ENCODE peak calls at places on chromosomes 2 and 18, in five cellular contexts. K is HepG2, C is SK-N-SH, V is K562, L is GM12878. U is an unnamed sample.

GRCh38 chr18:3455090-3455640 is 5.2 kb downstream of the TGIF1 start:
- DNase-seq in L (no peak), K (no peak), C (no peak), V (no peak), U (no peak)

GRCh38 chr2:159873136-159873728 is 75.2 kb upstream of the CD302 start:
- DNase-seq in C (no peak), V (peak), L (no peak), K (no peak), U (peak)

GRCh38 chr2:170525566-170525900 is 189.6 kb upstream of the SP5 start:
- DNase-seq in V (no peak), L (no peak), C (no peak), K (peak), U (no peak)

GRCh38 chr2:133092571-133092970 is 422.6 kb upstream of the LYPD1 start:
- DNase-seq in V (no peak), C (no peak), K (no peak), L (no peak), U (no peak)

GRCh38 chr2:218162817-218163216 is 3.9 kb downstream of the CXCR1 start:
- DNase-seq in C (no peak), L (no peak), V (no peak), K (no peak), U (no peak)

GRCh38 chr2:159086332-159086731 is 117.9 kb downstream of the TANC1 start:
- DNase-seq in L (no peak), C (no peak), K (no peak), V (no peak), U (no peak)

GRCh38 chr2:120376101-120376500 is 30.2 kb downstream of the INHBB start:
- DNase-seq in L (no peak), C (no peak), K (no peak), V (no peak), U (no peak)

GRCh38 chr18:51236225-51236624 is 38.7 kb upstream of the MEX3C start:
- DNase-seq in K (peak), C (no peak), V (peak), L (no peak), U (peak)

GRCh38 chr2:30252723-30253688 is 21.7 kb downstream of the LBH start:
- DNase-seq in L (no peak), V (peak), C (no peak), K (no peak), U (peak)

GRCh38 chr18:48053881-48054586 is 123.6 kb upstream of the SMAD2 start:
- DNase-seq in C (peak), K (no peak), L (no peak), V (peak), U (no peak)

GRCh38 chr18:7111134-7111533 is 6.5 kb downstream of the LAMA1 start:
- DNase-seq in K (no peak), V (no peak), C (no peak), L (no peak), U (no peak)

GRCh38 chr2:30738141-30738911 is 68.9 kb downstream of the CAPN13 start:
- DNase-seq in L (no peak), V (no peak), K (no peak), C (peak), U (no peak)

GRCh38 chr2:220224711-220225519 is 597.5 kb downstream of the SLC4A3 start:
- DNase-seq in V (no peak), C (no peak), K (no peak), L (no peak), U (no peak)

GRCh38 chr2:152825834-152826233 is 107.4 kb downstream of the ARL6IP6 start:
- DNase-seq in L (no peak), K (no peak), C (no peak), V (no peak), U (no peak)

GRCh38 chr2:180604077-180604476 is 376.3 kb upstream of the UBE2E3 start:
- DNase-seq in V (no peak), K (peak), L (no peak), C (no peak), U (no peak)

GRCh38 chr2:238170386-238171071 is 11.8 kb downstream of the ERFE start:
- DNase-seq in C (peak), L (no peak), K (no peak), V (no peak), U (no peak)

GRCh38 chr2:9163306-9164111 is 43.1 kb upstream of the ASAP2 start:
- DNase-seq in C (no peak), L (no peak), V (no peak), K (no peak), U (no peak)
- TF ChIP-seq GABPA in C (no peak), L (no peak), V (no peak), K (no peak), U (no peak)

DNA sequence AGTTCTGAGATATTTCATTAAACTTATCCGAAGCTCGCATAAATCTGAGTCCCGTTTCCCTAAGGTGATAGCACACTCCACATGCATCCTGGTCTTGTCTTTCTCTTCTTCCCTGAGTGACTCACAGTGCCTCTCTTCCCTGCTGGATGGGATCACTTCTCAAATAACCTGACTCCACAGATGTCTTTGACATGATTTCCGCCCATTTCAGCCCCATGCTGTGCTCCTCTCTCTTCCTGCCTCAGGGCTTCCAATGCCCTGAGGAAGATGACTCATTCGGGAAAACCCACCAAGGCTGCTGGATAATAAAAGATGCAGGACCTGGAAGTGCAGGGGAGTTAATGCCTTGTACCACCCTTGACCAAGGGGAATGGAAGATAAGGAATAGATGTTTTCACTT is 441.7 kb upstream of the SOX11 start:
- DNase-seq in V (no peak), C (no peak), L (no peak), K (no peak), U (no peak)
- TF ChIP-seq GABPA in V (no peak), C (no peak), L (no peak), K (no peak), U (no peak)

GRCh38 chr2:239777219-239777618 is 247.9 kb downstream of the NDUFA10 start:
- DNase-seq in K (no peak), C (no peak), L (no peak), V (no peak), U (no peak)

GRCh38 chr2:239778042-239778811 is 246.9 kb downstream of the NDUFA10 start:
- DNase-seq in K (no peak), C (no peak), V (no peak), L (no peak), U (no peak)

GRCh38 chr2:239774933-239775622 is 250.1 kb downstream of the NDUFA10 start:
- DNase-seq in C (no peak), K (no peak), L (no peak), V (no peak), U (no peak)

GRCh38 chr2:239775623-239776440 is 249.3 kb downstream of the NDUFA10 start:
- DNase-seq in V (no peak), K (no peak), C (no peak), L (no peak), U (no peak)

GRCh38 chr2:239776441-239777033 is 248.6 kb downstream of the NDUFA10 start:
- DNase-seq in C (no peak), L (no peak), V (no peak), K (no peak), U (no peak)
- TF ChIP-seq GABPA in C (no peak), L (no peak), V (no peak), K (no peak), U (no peak)

GRCh38 chr2:232518844-232519243 is 1.3 kb upstream of the PRSS56 start:
- DNase-seq in L (no peak), K (no peak), C (no peak), V (no peak), U (no peak)

GRCh38 chr2:232513389-232513788 is 6.8 kb upstream of the PRSS56 start:
- DNase-seq in C (no peak), K (no peak), V (no peak), L (no peak), U (no peak)

GRCh38 chr2:232515599-232515998 is 4.6 kb upstream of the PRSS56 start:
- DNase-seq in V (no peak), L (no peak), K (no peak), C (no peak), U (no peak)

GRCh38 chr2:232519581-232519980 is 607 bp upstream of the PRSS56 start:
- DNase-seq in C (no peak), L (no peak), V (no peak), K (no peak), U (no peak)

DNA sequence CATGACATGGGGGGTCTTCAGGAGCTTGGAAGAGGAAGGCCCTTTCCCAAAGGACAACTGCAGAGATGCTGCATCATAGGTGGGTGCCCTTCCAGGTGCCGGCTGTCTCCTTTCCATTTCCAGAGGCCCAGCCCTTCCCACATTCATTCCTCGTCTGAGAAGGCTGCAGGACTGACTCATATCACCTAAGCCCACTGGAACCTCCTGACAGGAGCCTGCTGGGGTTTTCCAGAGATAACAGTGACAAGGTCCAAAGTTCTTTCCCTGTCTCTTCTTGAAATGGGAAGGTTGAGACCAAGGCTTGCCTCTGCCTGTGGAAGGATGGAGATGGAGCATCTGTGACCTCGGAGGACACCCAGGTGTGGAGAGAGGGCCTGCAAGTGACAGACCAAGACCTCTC is 3.6 kb upstream of the PRSS56 start:
- DNase-seq in C (no peak), V (no peak), L (no peak), K (no peak), U (no peak)
- TF ChIP-seq GABPA in C (no peak), V (no peak), L (no peak), K (no peak), U (no peak)

DNA sequence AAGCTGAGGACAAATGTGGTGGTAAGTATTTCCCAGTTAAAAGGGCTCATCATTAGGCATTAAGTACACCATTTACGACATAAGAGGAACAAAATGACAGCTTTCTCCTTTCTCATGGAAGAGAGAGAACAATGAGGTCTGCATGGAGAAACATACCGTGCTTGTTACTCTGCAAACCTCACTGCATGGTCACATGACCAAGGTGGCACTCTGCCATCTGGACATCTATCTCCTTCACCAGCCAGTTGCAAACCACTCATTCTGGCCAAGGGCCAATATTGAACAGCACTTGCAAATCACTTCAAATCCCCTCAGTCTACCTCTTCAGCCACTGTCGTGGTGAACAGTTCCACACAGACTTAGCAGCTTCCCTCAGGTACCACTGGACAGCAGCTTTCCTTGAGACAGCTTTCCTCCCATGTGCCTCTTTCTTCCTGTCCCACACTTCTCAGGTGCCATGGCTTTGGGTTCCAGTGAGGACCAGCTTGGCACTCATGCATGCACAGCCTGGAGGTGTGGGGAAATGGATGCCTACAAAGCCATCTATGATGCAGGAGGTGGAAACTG is 29.5 kb upstream of the DPP4 start:
- DNase-seq in V (no peak), L (no peak), C (no peak), K (no peak), U (no peak)
- TF ChIP-seq GABPA in V (no peak), L (no peak), C (no peak), K (no peak), U (no peak)

DNA sequence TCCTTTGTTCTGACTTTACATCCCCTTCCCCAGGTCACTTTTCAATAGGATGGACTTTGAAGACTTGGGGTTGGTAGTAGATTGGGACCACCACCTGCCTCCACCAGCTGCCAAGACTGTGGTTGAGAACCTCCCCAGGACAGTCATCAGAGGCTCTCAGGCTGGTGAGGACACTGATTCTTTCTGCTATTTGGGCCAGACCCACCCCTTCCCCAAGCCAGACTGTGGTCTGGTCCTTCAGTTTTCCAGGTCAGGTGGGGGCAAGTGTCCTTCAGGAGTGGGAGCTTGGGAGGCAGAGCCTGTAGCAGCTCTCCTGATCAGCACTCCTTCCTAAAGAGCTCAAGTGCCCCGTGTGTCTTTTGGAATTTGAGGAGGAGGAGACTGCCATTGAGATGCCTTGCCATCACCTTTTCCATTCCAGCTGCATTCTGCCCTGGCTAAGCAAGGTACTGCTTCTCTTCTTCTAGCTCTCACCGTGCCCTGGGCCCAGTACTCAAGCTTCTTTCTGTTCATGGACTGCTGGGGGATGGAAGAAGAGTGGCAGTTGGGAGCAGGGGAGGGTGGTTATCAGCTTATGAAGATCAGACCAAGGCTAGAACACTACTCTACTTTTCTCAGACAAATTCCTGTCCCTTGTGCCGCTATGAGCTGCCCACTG is 1.1 kb downstream of the RNF181 start:
- DNase-seq in C (no peak), V (no peak), L (no peak), K (no peak), U (no peak)
- TF ChIP-seq GABPA in C (no peak), V (no peak), L (no peak), K (no peak), U (no peak)

GRCh38 chr2:216365518-216365917 is 6.8 kb downstream of the MARCHF4 start:
- DNase-seq in C (no peak), L (no peak), K (no peak), V (no peak), U (no peak)

GRCh38 chr2:216366777-216367465 is 5.4 kb downstream of the MARCHF4 start:
- DNase-seq in C (no peak), V (no peak), K (no peak), L (no peak), U (no peak)

GRCh38 chr2:216363221-216363620 is 9.1 kb downstream of the MARCHF4 start:
- DNase-seq in L (no peak), C (no peak), V (no peak), K (no peak), U (no peak)

DNA sequence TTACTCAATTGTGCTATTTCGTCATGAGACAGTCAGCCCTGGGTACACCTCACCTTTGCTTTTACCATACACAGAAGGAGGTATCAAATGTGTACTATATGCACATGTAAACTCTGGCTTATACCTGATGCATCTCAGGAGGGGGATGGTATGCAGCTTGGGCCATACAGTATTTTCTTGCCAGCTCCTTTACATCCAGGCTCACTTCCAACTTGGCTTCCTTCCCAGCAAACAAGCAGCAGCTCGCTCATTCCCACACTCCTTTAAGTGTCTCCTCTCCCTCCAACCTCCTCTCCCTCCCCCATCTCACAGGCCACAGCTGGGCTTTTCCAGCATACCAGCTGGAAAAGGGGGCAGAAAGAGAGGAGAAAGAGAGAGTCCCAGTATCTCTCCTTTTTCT is 9.6 kb downstream of the MARCHF4 start:
- DNase-seq in C (no peak), K (no peak), L (no peak), V (no peak), U (no peak)
- TF ChIP-seq GABPA in C (no peak), K (no peak), L (no peak), V (no peak), U (no peak)

DNA sequence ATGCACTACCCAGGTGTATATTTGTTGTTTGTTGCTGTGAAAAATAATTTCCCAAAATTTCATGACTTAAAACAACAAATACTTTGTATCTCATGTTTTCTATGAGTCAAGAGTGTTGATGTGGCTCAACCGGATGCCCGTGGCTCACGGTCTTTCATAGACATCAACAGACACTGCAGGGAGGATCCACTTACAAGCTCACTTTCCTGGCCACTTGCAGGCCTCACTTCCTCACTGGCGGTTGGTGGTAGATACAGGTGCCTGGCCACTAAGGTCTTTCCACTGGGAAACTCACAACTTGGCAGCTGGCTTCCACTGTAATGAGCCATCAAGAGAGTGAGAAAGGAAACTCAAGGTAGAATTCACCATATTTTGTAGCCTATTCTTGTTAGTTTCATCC is 662.9 kb downstream of the IRS1 start:
- DNase-seq in L (no peak), C (no peak), V (no peak), K (no peak), U (peak)
- TF ChIP-seq GABPA in L (no peak), C (no peak), V (no peak), K (no peak), U (no peak)

GRCh38 chr2:176873403-176873802 is 339.2 kb upstream of the HNRNPA3 start:
- DNase-seq in V (no peak), L (no peak), K (no peak), C (peak), U (no peak)
- TF ChIP-seq GABPA in V (no peak), L (no peak), K (no peak), C (no peak), U (no peak)

GRCh38 chr2:131488306-131489205 is 3.6 kb downstream of the MZT2A start:
- DNase-seq in C (no peak), K (no peak), V (no peak), L (no peak), U (no peak)

GRCh38 chr2:131492418-131493198 is 411 bp upstream of the MZT2A start:
- DNase-seq in C (peak), L (peak), V (peak), K (peak), U (peak)

DNA sequence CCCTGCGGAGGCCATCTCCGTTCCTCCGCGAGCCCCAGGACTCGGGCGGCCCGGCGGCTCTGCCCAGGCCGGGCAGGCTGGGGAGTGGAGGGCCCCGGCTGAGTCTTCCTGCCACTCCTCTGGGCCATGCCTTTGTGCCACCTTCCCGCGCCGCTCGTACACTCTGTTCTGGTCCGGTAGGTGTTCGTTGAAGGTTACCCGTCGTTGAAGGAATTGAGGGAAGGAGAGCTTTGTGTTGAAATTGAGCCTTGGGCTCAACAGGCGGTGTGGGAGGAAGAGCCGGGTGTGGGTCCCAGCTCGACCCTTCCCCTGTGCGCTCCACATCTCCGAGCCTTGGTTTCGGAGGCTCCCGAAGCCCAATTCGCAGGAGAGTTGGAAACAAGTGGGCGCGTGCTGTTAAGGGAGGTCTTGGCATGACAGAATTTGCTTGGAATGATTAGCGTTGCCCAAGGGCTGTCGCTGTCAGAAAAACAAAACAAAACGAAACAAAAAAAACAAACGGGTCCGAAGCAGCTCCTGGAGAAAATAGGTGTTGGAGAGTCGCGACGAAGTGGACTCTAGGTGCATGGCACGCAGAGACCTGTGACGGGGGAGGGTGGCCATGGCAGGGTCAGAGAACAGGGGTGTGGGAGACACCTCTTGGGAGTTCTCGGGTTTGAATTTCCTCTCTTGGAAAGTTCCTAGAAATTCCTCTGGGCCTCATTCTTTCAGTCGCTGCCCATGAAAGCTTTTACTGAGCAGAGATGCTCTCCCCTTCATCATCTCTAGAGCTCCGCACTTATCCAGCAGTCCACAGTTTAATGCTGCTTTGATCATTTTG is 1.2 kb upstream of the MZT2A start:
- DNase-seq in C (no peak), K (peak), L (no peak), V (no peak), U (no peak)
- TF ChIP-seq GABPA in C (no peak), K (no peak), L (no peak), V (no peak), U (no peak)

U was measured in HL-60.